ENCODE peak calls at places on chromosomes 7 and 10, in six cellular contexts. F is colonic mucosa, Z is heart left ventricle, T is psoas muscle, H is IMR-90, W is dorsolateral prefrontal cortex. C is an unnamed sample.

GRCh38 chr7:7996568-7996967 is 28.0 kb downstream of the GLCCI1 start:
- DNase-seq in F (no peak), Z (no peak), T (no peak), H (peak; percentile 30), W (no peak), C (no peak)

GRCh38 chr7:47635091-47636090 is 53.5 kb upstream of the TNS3 start:
- DNase-seq in F (peak; percentile 62), Z (no peak), T (no peak), H (no peak), W (no peak), C (peak; percentile 82)

GRCh38 chr7:40733578-40733977 is 598.8 kb downstream of the SUGCT start:
- DNase-seq in F (peak; percentile 25), Z (no peak), T (no peak), H (no peak), W (no peak), C (no peak)

GRCh38 chr7:81527651-81528050 is 242.2 kb downstream of the HGF start:
- DNase-seq in F (no peak), Z (no peak), T (no peak), H (no peak), W (no peak), C (no peak)

GRCh38 chr10:68163735-68164134 is 54.4 kb downstream of the MYPN start:
- DNase-seq in F (peak; percentile 24), Z (no peak), T (no peak), H (no peak), W (no peak), C (no peak)

GRCh38 chr7:107725138-107725740 is 18.7 kb upstream of the CBLL1 start:
- DNase-seq in F (peak; percentile 51), Z (peak; percentile 45), T (no peak), H (peak; percentile 68), W (no peak), C (no peak)

GRCh38 chr7:69365588-69366241 is 232.6 kb upstream of the AUTS2 start:
- DNase-seq in F (no peak), Z (no peak), T (no peak), H (no peak), W (no peak), C (no peak)

GRCh38 chr7:80622531-80622930 is 15.9 kb upstream of the CD36 start:
- DNase-seq in F (no peak), Z (no peak), T (no peak), H (peak; percentile 85), W (no peak), C (no peak)

GRCh38 chr10:74991435-74991834 is 120.0 kb upstream of the SAMD8 start:
- DNase-seq in F (no peak), Z (no peak), T (no peak), H (no peak), W (no peak), C (no peak)

GRCh38 chr10:63713191-63714144 is 192.3 kb downstream of the REEP3 start:
- DNase-seq in F (peak; percentile 91), Z (peak; percentile 85), T (peak; percentile 84), H (peak; percentile 59), W (no peak), C (peak; percentile 93)

GRCh38 chr10:103969436-103969835 is 2.5 kb downstream of the SLK start:
- DNase-seq in F (no peak), Z (no peak), T (no peak), H (no peak), W (no peak), C (no peak)

GRCh38 chr7:476736-477360 is 42.8 kb downstream of the PDGFA start:
- DNase-seq in F (no peak), Z (no peak), T (peak; percentile 22), H (no peak), W (peak; percentile 16), C (peak; percentile 45)

GRCh38 chr10:116796469-116796868 is 52.8 kb upstream of the ENO4 start:
- DNase-seq in F (no peak), Z (no peak), T (no peak), H (no peak), W (no peak), C (no peak)

GRCh38 chr7:152459724-152460251 is 24.0 kb upstream of the KMT2C start:
- DNase-seq in F (peak; percentile 22), Z (peak; percentile 30), T (peak; percentile 61), H (peak; percentile 40), W (no peak), C (no peak)

GRCh38 chr10:77560471-77560870 is 77.1 kb downstream of the KCNMA1 start:
- DNase-seq in F (no peak), Z (no peak), T (no peak), H (no peak), W (no peak), C (no peak)

GRCh38 chr7:138848056-138848975 is 50.3 kb upstream of the ATP6V0A4 start:
- DNase-seq in F (no peak), Z (no peak), T (no peak), H (peak; percentile 57), W (no peak), C (no peak)

GRCh38 chr10:102313221-102313896 is 68.0 kb downstream of the GBF1 start:
- DNase-seq in F (no peak), Z (no peak), T (no peak), H (no peak), W (no peak), C (no peak)

GRCh38 chr7:70595741-70596574 is 536.0 kb upstream of the GALNT17 start:
- DNase-seq in F (peak; percentile 70), Z (no peak), T (peak; percentile 55), H (no peak), W (no peak), C (peak; percentile 77)

GRCh38 chr7:24576171-24577052 is 3.2 kb downstream of the PALS2 start:
- DNase-seq in F (peak; percentile 34), Z (peak; percentile 7), T (no peak), H (peak; percentile 77), W (no peak), C (no peak)
- TF ChIP-seq CTCF in F (peak; percentile 58), Z (peak; percentile 60), T (peak; percentile 56), H (peak; percentile 74), W (peak; percentile 62), C (peak; percentile 42)

GRCh38 chr7:128792471-128793183 is 859 bp downstream of the CCDC136 start:
- DNase-seq in F (no peak), Z (peak; percentile 29), T (no peak), H (no peak), W (no peak), C (no peak)
- H3K4me3 ChIP-seq in F (no peak overlapping the region), Z (peak overlapping the region; percentile 76), T (peak overlapping the region; percentile 87), H (no peak overlapping the region), W (peak overlapping the region; percentile 94), C (no peak overlapping the region)

GRCh38 chr7:55253188-55253587 is 111.9 kb upstream of the LANCL2 start:
- DNase-seq in F (no peak), Z (no peak), T (no peak), H (no peak), W (no peak), C (no peak)

GRCh38 chr7:55255501-55256445 is 109.4 kb upstream of the LANCL2 start:
- DNase-seq in F (peak; percentile 88), Z (peak; percentile 76), T (peak; percentile 90), H (peak; percentile 68), W (peak; percentile 81), C (peak; percentile 92)

GRCh38 chr7:55254242-55254595 is 110.9 kb upstream of the LANCL2 start:
- DNase-seq in F (peak; percentile 26), Z (no peak), T (no peak), H (no peak), W (no peak), C (no peak)

GRCh38 chr7:55252386-55252785 is 112.8 kb upstream of the LANCL2 start:
- DNase-seq in F (no peak), Z (no peak), T (no peak), H (no peak), W (no peak), C (no peak)

DNA sequence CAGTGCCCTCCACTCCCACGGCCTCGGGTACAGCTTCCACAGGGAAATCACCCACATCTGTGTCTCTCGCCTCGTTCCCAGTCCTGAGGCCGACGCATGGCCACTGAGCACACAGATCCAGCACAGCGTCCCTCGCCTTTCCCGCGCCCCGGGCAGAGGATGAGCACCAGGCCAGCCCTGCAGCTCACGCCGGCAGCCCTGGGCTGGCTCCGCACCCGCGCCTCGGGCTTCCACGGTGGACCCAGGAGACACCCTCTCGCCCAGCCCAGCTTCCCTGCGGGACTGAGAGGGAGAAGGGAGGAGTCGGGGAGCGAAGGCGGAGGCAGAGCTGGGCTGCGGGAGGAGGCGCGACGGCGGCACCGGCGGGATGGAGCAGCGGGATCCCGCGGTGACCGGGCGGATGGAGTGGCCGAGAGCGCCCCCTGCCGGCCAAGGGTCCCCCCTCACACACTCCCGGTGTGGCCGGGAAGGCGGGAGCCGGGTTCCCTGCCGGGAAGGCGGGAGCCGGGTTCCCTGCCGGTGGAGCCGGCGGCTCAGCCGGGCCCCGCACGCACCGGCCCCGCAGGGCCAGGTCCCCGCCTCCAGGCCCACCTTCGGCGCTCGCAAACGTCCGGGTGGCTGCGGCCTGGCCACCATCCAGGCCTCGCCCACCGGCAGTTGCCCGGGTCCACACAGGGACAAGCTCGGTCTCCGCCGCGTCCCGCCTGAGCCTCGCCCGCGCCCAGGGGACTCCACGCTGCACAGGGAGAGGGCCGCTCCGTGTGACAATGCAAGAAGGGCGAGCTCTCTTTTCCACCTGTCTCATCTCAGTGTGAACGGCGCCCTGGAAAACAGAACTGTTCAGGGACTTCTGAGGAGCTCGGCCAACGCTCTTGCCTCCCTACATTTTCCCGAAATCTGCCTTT is 110.3 kb upstream of the LANCL2 start:
- DNase-seq in F (peak; percentile 91), Z (peak; percentile 86), T (peak; percentile 92), H (peak; percentile 67), W (peak; percentile 81), C (peak; percentile 93)
- H3K27ac ChIP-seq in F (no peak overlapping the region), Z (no peak overlapping the region), T (peak overlapping the region; percentile 37), H (peak overlapping the region; percentile 28), W (no peak overlapping the region), C (no peak overlapping the region)

GRCh38 chr10:6234371-6234770 is 31.6 kb downstream of the PFKFB3 start:
- DNase-seq in F (no peak), Z (no peak), T (no peak), H (no peak), W (no peak), C (peak; percentile 64)

GRCh38 chr10:6231730-6232129 is 29.0 kb downstream of the PFKFB3 start:
- DNase-seq in F (no peak), Z (no peak), T (no peak), H (no peak), W (no peak), C (peak; percentile 72)

GRCh38 chr10:6232225-6232807 is 29.6 kb downstream of the PFKFB3 start:
- DNase-seq in F (no peak), Z (no peak), T (no peak), H (no peak), W (no peak), C (peak; percentile 42)

GRCh38 chr10:6233725-6234277 is 31.1 kb downstream of the PFKFB3 start:
- DNase-seq in F (no peak), Z (no peak), T (no peak), H (no peak), W (no peak), C (peak; percentile 22)

DNA sequence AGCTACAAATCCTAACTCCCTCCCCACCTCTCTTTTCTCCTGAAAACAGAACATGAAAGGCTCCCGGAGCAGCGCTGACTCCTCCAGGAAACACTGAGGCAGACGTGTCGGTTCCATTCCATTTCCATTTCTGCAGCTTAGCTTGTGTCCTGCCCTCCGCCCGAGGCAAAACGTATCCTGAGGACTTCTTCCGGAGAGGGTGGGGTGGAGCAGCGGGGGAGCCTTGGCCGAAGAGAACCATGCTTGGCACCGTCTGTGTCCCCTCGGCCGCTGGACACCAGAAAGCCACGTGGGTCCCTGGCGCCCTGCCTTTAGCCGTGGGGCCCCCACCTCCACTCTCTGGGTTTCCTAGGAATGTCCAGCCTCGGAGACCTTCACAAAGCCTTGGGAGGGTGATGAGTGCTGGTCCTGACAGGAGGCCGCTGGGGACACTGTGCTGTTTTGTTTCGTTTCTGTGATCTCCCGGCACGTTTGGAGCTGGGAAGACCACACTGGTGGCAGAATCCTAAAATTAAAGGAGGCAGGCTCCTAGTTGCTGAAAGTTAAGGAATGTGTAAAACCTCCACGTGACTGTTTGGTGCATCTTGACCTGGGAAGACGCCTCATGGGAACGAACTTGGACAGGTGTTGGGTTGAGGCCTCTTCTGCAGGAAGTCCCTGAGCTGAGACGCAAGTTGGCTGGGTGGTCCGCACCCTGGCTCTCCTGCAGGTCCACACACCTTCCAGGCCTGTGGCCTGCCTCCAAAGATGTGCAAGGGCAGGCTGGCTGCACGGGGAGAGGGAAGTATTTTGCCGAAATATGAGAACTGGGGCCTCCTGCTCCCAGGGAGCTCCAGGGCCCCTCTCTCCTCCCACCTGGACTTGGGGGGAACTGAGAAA is 30.4 kb downstream of the PFKFB3 start:
- DNase-seq in F (no peak), Z (no peak), T (no peak), H (no peak), W (no peak), C (peak; percentile 65)
- TF ChIP-seq CTCF in F (no peak), Z (no peak), T (no peak), H (no peak), W (no peak), C (no peak)

C was measured in kidney.